ENCODE peak calls at places on chromosomes 1 and 21, in ten cellular contexts. P is adrenal gland; Z is uterus; L is mesendoderm; A is CD4-positive, CD25-positive, alpha-beta regulatory T cell; K is neural progenitor cell; J is mammary epithelial cell; N is IMR-90; M is HCT116; U is colonic mucosa. R is an unnamed sample.
A peak's percentile ranks its signal among the peaks of the same experiment; 100 is the strongest.

GRCh38 chr1:39898648-39899603 is 2.8 kb downstream of the MYCL start:
- DNase-seq in P (peak; percentile 26), Z (no peak), L (peak; percentile 97), A (no peak), K (peak; percentile 94), J (no peak), N (peak; percentile 64), M (peak; percentile 75), U (peak; percentile 51), R (peak; percentile 20)

GRCh38 chr1:205536759-205537361 is 32.4 kb downstream of the CDK18 start:
- DNase-seq in P (peak; percentile 62), Z (peak; percentile 12), L (no peak), A (peak; percentile 34), K (no peak), J (no peak), N (no peak), M (no peak), U (peak; percentile 77), R (no peak)

GRCh38 chr1:236469466-236469865 is 54.3 kb upstream of the LGALS8 start:
- DNase-seq in P (no peak), Z (no peak), L (no peak), A (no peak), K (no peak), J (no peak), N (no peak), M (no peak), U (no peak), R (no peak)

GRCh38 chr1:51270751-51271150 is 34.7 kb downstream of the RNF11 start:
- DNase-seq in P (no peak), Z (no peak), L (no peak), A (no peak), K (no peak), J (no peak), N (no peak), M (no peak), U (no peak), R (no peak)

GRCh38 chr1:62608905-62609304 is 11.6 kb downstream of the ANGPTL3 start:
- DNase-seq in P (no peak), Z (no peak), L (no peak), A (no peak), K (no peak), J (no peak), N (no peak), M (no peak), U (no peak), R (no peak)

GRCh38 chr1:155976913-155977606 is 1.3 kb downstream of the ARHGEF2 start:
- DNase-seq in P (no peak), Z (no peak), L (no peak), A (no peak), K (no peak), J (peak; percentile 54), N (no peak), M (no peak), U (no peak), R (no peak)

GRCh38 chr21:16345757-16346156 is 616.0 kb downstream of the USP25 start:
- DNase-seq in P (no peak), Z (no peak), L (no peak), A (no peak), K (no peak), J (no peak), N (no peak), M (no peak), U (no peak), R (no peak)

GRCh38 chr21:17270234-17270633 is 242.6 kb upstream of the CXADR start:
- DNase-seq in P (peak; percentile 65), Z (peak; percentile 82), L (peak; percentile 49), A (no peak), K (peak; percentile 38), J (peak; percentile 13), N (peak; percentile 31), M (no peak), U (no peak), R (peak; percentile 31)

GRCh38 chr1:211198111-211198510 is 61.1 kb upstream of the RCOR3 start:
- DNase-seq in P (no peak), Z (no peak), L (no peak), A (no peak), K (no peak), J (peak; percentile 58), N (peak; percentile 51), M (no peak), U (no peak), R (no peak)

GRCh38 chr1:216389774-216390173 is 33.5 kb downstream of the USH2A start:
- DNase-seq in P (no peak), Z (no peak), L (no peak), A (no peak), K (no peak), J (no peak), N (no peak), M (no peak), U (no peak), R (no peak)

GRCh38 chr1:29197590-29197924 is 15.9 kb upstream of the SRSF4 start:
- DNase-seq in P (no peak), Z (no peak), L (peak; percentile 92), A (peak; percentile 80), K (peak; percentile 54), J (peak; percentile 36), N (peak; percentile 62), M (peak; percentile 45), U (peak; percentile 52), R (peak; percentile 10)

GRCh38 chr1:212317916-212318315 is 32.7 kb downstream of the PPP2R5A start:
- DNase-seq in P (peak; percentile 58), Z (no peak), L (no peak), A (no peak), K (no peak), J (no peak), N (no peak), M (no peak), U (peak; percentile 53), R (no peak)

GRCh38 chr1:167746013-167746672 is 24.4 kb downstream of the MPZL1 start:
- DNase-seq in P (no peak), Z (no peak), L (no peak), A (no peak), K (no peak), J (no peak), N (no peak), M (no peak), U (no peak), R (no peak)

GRCh38 chr1:29237906-29238600 is 1.7 kb downstream of the PTPRU start:
- DNase-seq in P (peak; percentile 31), Z (peak; percentile 41), L (peak; percentile 61), A (peak; percentile 14), K (peak; percentile 75), J (peak; percentile 53), N (no peak), M (no peak), U (peak; percentile 39), R (peak; percentile 54)

DNA sequence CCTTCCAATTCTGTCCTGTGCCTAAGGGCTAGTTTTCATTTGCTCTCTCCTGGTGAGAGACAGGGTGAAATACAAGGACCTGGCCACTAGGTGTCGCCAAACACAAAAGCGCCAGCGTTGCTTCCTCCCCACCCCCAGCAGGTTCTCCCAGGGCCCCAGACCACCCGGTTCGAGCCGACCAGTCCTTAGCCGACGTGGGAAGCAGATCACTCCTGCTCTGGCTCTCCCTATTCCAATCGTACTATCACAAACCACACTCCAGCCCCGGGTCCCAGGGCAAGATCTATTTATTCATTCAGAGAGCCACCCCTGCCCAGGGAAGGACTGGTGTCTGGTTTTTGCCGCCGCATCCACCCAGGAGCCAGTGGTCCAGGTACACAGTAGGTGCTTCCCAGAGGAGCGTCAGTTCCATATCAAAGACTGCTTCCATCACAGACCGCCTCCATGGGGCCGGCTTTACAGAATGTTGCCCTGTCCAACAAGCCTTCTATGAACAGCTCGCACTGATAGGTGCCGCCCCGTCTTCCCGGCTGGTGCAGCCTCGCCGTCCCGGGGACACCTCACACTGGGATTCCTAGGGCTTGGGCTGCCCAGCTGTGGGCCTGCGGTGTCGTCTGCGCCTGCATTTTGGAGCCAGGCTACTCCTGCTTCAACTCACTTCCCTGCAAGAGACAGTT is 35.0 kb downstream of the CTNNBIP1 start:
- DNase-seq in P (peak; percentile 72), Z (peak; percentile 71), L (peak; percentile 82), A (peak; percentile 76), K (peak; percentile 92), J (peak; percentile 49), N (peak; percentile 67), M (no peak), U (peak; percentile 76), R (peak; percentile 56)
- H3K4me3 ChIP-seq in P (no peak overlapping the region), Z (no peak overlapping the region), L (no peak overlapping the region), A (no peak overlapping the region), K (peak overlapping the region; percentile 16), J (no peak overlapping the region), N (no peak overlapping the region), M (no peak overlapping the region), U (no peak overlapping the region), R (no peak overlapping the region)

GRCh38 chr1:20184997-20185833 is 681 bp upstream of the UBXN10 start:
- DNase-seq in P (no peak), Z (no peak), L (peak; percentile 55), A (peak; percentile 79), K (no peak), J (no peak), N (no peak), M (no peak), U (no peak), R (no peak)
- H3K4me1 ChIP-seq in P (peaks cover 28% of the 10 kb centered on the region), Z (no peaks in the 10 kb centered on the region), L (peaks cover 5% of the 10 kb centered on the region), A (peaks cover 27% of the 10 kb centered on the region), K (no peaks in the 10 kb centered on the region), J (no peaks in the 10 kb centered on the region), N (no peaks in the 10 kb centered on the region), M (no peaks in the 10 kb centered on the region), U (peaks cover 8% of the 10 kb centered on the region), R (no peaks in the 10 kb centered on the region)

GRCh38 chr1:8002329-8003320 is 23.5 kb downstream of the ERRFI1 start:
- DNase-seq in P (no peak), Z (no peak), L (no peak), A (no peak), K (no peak), J (no peak), N (no peak), M (no peak), U (no peak), R (no peak)
- H3K27ac ChIP-seq in P (no peak overlapping the region), Z (peak overlapping the region; percentile 64), L (peak overlapping the region; percentile 22), A (no peak overlapping the region), K (no peak overlapping the region), J (peak overlapping the region; percentile 91), N (no peak overlapping the region), M (no peak overlapping the region), U (no peak overlapping the region), R (peak overlapping the region; percentile 67)

GRCh38 chr1:92483442-92484170 is 3.1 kb downstream of the GFI1 start:
- DNase-seq in P (no peak), Z (no peak), L (peak; percentile 40), A (peak; percentile 52), K (peak; percentile 66), J (peak; percentile 4), N (no peak), M (no peak), U (peak; percentile 50), R (no peak)
- H3K4me3 ChIP-seq in P (no peak overlapping the region), Z (no peak overlapping the region), L (no peak overlapping the region), A (peak overlapping the region; percentile 71), K (peak overlapping the region; percentile 52), J (no peak overlapping the region), N (no peak overlapping the region), M (no peak overlapping the region), U (peak overlapping the region; percentile 63), R (peak overlapping the region; percentile 38)